ENCODE peak calls at places on chromosomes 13 and 19, in four cellular contexts. A is GM12892, R is SK-N-SH, V is HepG2. P is an unnamed sample.

GRCh38 chr19:17681505-17682125 is 6.5 kb downstream of the UNC13A start:
- DNase-seq in A (no peak), R (no peak), V (no peak), P (no peak)

GRCh38 chr13:114140909-114141255 is 8.5 kb upstream of the RASA3 start:
- DNase-seq in A (no peak), R (no peak), V (no peak), P (no peak)

GRCh38 chr19:51637362-51637978 is 7.3 kb upstream of the SIGLEC5 start:
- DNase-seq in A (no peak), R (peak; percentile 33), V (peak; percentile 33), P (no peak)

GRCh38 chr19:11435833-11436313 is 438 bp downstream of the PRKCSH start:
- DNase-seq in A (no peak), R (peak; percentile 53), V (no peak), P (no peak)

GRCh38 chr19:31249217-31249616 is 100.0 kb downstream of the TSHZ3 start:
- DNase-seq in A (no peak), R (no peak), V (no peak), P (no peak)

GRCh38 chr13:20582026-20582425 is 15.1 kb downstream of the IFT88 start:
- DNase-seq in A (no peak), R (no peak), V (no peak), P (no peak)

GRCh38 chr13:20475927-20476691 is 49.5 kb downstream of the CRYL1 start:
- DNase-seq in A (peak; percentile 66), R (no peak), V (no peak), P (peak; percentile 70)

GRCh38 chr19:35673121-35673804 is 6.9 kb downstream of the UPK1A start:
- DNase-seq in A (peak; percentile 49), R (peak; percentile 84), V (peak; percentile 24), P (peak; percentile 46)

GRCh38 chr13:26062853-26063444 is 11.1 kb upstream of the SHISA2 start:
- DNase-seq in A (no peak), R (peak; percentile 47), V (peak; percentile 59), P (no peak)

GRCh38 chr13:98879965-98880364 is 97.9 kb downstream of the DOCK9 start:
- DNase-seq in A (no peak), R (no peak), V (no peak), P (no peak)

GRCh38 chr13:43054803-43055802 is 31.7 kb downstream of the DNAJC15 start:
- DNase-seq in A (no peak), R (no peak), V (peak; percentile 75), P (no peak)

GRCh38 chr19:47417107-47417745 is 2.1 kb downstream of the MEIS3 start:
- DNase-seq in A (no peak), R (peak; percentile 40), V (no peak), P (no peak)

GRCh38 chr19:41535029-41535622 is 40.8 kb upstream of the CEACAM21 start:
- DNase-seq in A (no peak), R (no peak), V (no peak), P (no peak)

GRCh38 chr19:2754659-2755447 is 15.0 kb upstream of the SLC39A3 start:
- DNase-seq in A (no peak), R (no peak), V (no peak), P (no peak)

GRCh38 chr13:102089177-102089576 is 312.7 kb downstream of the FGF14 start:
- DNase-seq in A (no peak), R (no peak), V (no peak), P (no peak)

GRCh38 chr19:56142897-56143434 is 1.9 kb downstream of the ZNF444 start:
- DNase-seq in A (no peak), R (no peak), V (no peak), P (no peak)

GRCh38 chr13:21694831-21695230 is 24.0 kb downstream of the FGF9 start:
- DNase-seq in A (no peak), R (no peak), V (no peak), P (no peak)

GRCh38 chr13:20713014-20713376 is 9.5 kb downstream of the IL17D start:
- DNase-seq in A (no peak), R (no peak), V (no peak), P (no peak)

GRCh38 chr19:18385675-18386542 is at the start of gene GDF15:
- DNase-seq in A (no peak), R (peak; percentile 76), V (peak; percentile 95), P (no peak)

GRCh38 chr19:39709026-39709872 is 5.0 kb downstream of the LGALS14 start:
- DNase-seq in A (no peak), R (no peak), V (no peak), P (no peak)

GRCh38 chr13:68697551-68697950 is 1410.1 kb upstream of the ATXN8OS start:
- DNase-seq in A (no peak), R (peak; percentile 31), V (no peak), P (no peak)

GRCh38 chr13:94829201-94829600 is 116.9 kb upstream of the SOX21 start:
- DNase-seq in A (no peak), R (no peak), V (no peak), P (no peak)

GRCh38 chr19:16397791-16398529 is 73.3 kb downstream of the KLF2 start:
- DNase-seq in A (no peak), R (no peak), V (no peak), P (no peak)

GRCh38 chr19:52039169-52039568 is 9.5 kb downstream of the ZNF432 start:
- DNase-seq in A (no peak), R (no peak), V (no peak), P (no peak)

GRCh38 chr19:50843701-50844221 is 10.4 kb upstream of the KLK15 start:
- DNase-seq in A (no peak), R (no peak), V (no peak), P (no peak)

GRCh38 chr13:31756346-31756745 is 17.0 kb downstream of the RXFP2 start:
- DNase-seq in A (no peak), R (no peak), V (no peak), P (no peak)

GRCh38 chr19:13681509-13681908 is 82.8 kb upstream of the MRI1 start:
- DNase-seq in A (no peak), R (no peak), V (no peak), P (no peak)

GRCh38 chr13:113742445-113743120 is 16.4 kb upstream of the TMEM255B start:
- DNase-seq in A (no peak), R (no peak), V (no peak), P (no peak)

GRCh38 chr13:67651908-67652307 is 421.8 kb upstream of the PCDH9 start:
- DNase-seq in A (no peak), R (no peak), V (no peak), P (no peak)

GRCh38 chr13:60165391-60166099 is 1.8 kb upstream of the DIAPH3 start:
- DNase-seq in A (no peak), R (no peak), V (no peak), P (no peak)

GRCh38 chr19:47486900-47487299 is 2.9 kb upstream of the KPTN start:
- DNase-seq in A (no peak), R (no peak), V (no peak), P (no peak)

GRCh38 chr13:90253806-90254205 is 1093.7 kb upstream of the MIR17HG start:
- DNase-seq in A (no peak), R (no peak), V (no peak), P (no peak)

DNA sequence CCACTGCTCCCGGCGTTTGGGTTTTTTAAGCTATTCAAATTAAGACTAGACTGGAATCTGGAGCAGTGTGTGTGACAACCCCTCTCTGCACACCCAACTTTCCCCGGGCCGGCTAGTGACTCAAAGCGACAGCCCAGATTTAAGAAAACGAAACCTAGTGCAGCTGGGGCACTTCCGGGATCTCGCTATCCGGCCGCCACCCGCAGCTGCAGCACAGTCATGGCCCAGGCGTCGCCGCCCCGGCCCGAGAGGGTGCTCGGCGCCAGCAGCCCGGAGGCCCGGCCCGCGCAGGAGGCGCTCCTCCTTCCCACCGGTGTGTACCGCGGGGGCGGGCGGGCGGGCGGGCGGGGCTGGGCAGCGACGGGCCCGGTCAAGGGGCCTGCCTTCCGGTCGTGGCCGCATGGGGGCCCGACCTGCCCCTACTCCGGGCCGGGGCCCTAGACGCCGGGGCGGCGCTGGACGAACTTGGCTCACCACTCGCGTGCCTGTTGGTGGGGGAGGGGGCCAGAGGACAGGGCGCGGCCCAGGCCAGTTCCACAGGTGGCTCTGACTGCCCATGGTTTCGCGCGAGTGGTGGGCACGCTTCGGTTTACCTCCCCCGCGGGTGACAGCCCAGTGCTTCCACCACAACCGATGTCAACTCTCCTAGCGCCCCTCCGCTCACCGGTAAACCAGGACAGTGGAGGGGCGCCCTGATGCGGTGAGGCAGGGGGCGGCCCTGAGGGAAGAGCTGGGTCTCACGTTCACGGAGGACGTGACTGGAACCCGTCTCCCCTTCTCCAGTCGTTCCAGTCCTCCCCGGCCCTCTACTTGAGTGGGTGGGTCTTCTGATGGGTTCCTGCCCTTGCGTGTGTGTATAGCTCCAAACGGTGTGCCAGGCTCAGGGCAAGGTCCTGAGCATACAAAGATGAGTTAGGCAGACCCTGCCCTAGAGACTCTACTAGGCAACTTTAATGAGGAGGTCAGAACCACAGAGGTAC is at the start of gene PHF11:
- DNase-seq in A (peak; percentile 67), R (peak; percentile 57), V (peak; percentile 63), P (peak; percentile 76)
- TF ChIP-seq TAF1 in A (peak; percentile 61), R (no peak), V (peak; percentile 55), P (peak; percentile 67)

GRCh38 chr13:41017153-41017552 is 2.0 kb downstream of the ELF1 start:
- DNase-seq in A (no peak), R (no peak), V (no peak), P (no peak)

GRCh38 chr13:41017744-41018582 is 1.2 kb downstream of the ELF1 start:
- DNase-seq in A (no peak), R (no peak), V (peak; percentile 58), P (no peak)

GRCh38 chr13:41018583-41018909 is 570 bp downstream of the ELF1 start:
- DNase-seq in A (no peak), R (no peak), V (no peak), P (no peak)

GRCh38 chr13:41013834-41014233 is 5.3 kb downstream of the ELF1 start:
- DNase-seq in A (no peak), R (no peak), V (no peak), P (no peak)

GRCh38 chr13:41015920-41016319 is 3.2 kb downstream of the ELF1 start:
- DNase-seq in A (no peak), R (no peak), V (no peak), P (no peak)
- TF ChIP-seq TAF1 in A (no peak), R (no peak), V (no peak), P (no peak)

GRCh38 chr13:29947839-29948238 is 97.4 kb upstream of the UBL3 start:
- DNase-seq in A (no peak), R (no peak), V (no peak), P (no peak)

GRCh38 chr13:29948246-29948645 is 97.8 kb upstream of the UBL3 start:
- DNase-seq in A (no peak), R (no peak), V (no peak), P (no peak)

GRCh38 chr13:29946093-29946492 is 95.7 kb upstream of the UBL3 start:
- DNase-seq in A (no peak), R (no peak), V (no peak), P (no peak)

GRCh38 chr13:29952245-29952644 is 101.8 kb upstream of the UBL3 start:
- DNase-seq in A (no peak), R (no peak), V (no peak), P (no peak)

GRCh38 chr13:29948791-29949190 is 98.4 kb upstream of the UBL3 start:
- DNase-seq in A (no peak), R (no peak), V (no peak), P (no peak)
- TF ChIP-seq TAF1 in A (no peak), R (no peak), V (no peak), P (no peak)

DNA sequence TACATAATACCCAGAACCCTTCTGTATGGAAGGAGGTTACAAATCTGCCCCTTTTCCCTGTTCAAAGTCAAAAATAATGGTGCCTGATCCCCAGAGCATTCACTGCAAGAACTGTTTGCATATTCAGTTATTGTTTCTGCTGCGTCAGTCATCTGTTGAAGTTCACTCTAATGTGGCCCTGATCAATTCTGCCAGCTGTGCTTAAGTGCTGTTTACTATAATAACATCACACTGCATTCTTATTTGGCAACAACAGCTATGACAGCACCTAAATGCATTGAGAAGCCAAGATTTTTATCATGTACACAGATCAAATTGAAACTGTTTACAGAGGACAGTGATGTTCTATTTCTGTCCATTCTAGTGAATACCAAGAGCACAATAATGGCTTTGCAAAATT is 115.9 kb downstream of the DACH1 start:
- DNase-seq in A (no peak), R (peak; percentile 43), V (no peak), P (no peak)
- TF ChIP-seq TAF1 in A (no peak), R (no peak), V (no peak), P (no peak)